ENCODE peak calls at places on chromosomes 7 and 10, in seven cellular contexts. One of them, this sample, is unnamed. For H3K36me3 and H3K27me3, the result is how much of the 10 kb centered on the place peaks cover.

GRCh38 chr7:64951250-64951848 is 39.5 kb downstream of the ZNF117 start:
- DNase-seq in kidney epithelial cell: peak
- DNase-seq in PC-9: no peak
- DNase-seq in cardiac muscle cell: peak
- DNase-seq in pancreas: no peak
- DNase-seq in ascending aorta: no peak
- DNase-seq in naive thymus-derived CD4-positive, alpha-beta T cell: peak
- DNase-seq in this sample: peak

GRCh38 chr7:28558236-28558635 is 145.9 kb downstream of the CREB5 start:
- DNase-seq in kidney epithelial cell: no peak
- DNase-seq in PC-9: peak
- DNase-seq in cardiac muscle cell: no peak
- DNase-seq in pancreas: no peak
- DNase-seq in ascending aorta: no peak
- DNase-seq in naive thymus-derived CD4-positive, alpha-beta T cell: no peak
- DNase-seq in this sample: no peak

GRCh38 chr10:7335977-7336376 is 74.9 kb downstream of the SFMBT2 start:
- DNase-seq in kidney epithelial cell: no peak
- DNase-seq in PC-9: no peak
- DNase-seq in cardiac muscle cell: no peak
- DNase-seq in pancreas: no peak
- DNase-seq in ascending aorta: no peak
- DNase-seq in naive thymus-derived CD4-positive, alpha-beta T cell: no peak
- DNase-seq in this sample: no peak

GRCh38 chr7:150875791-150876190 is 23.5 kb downstream of the AOC1 start:
- DNase-seq in kidney epithelial cell: no peak
- DNase-seq in PC-9: no peak
- DNase-seq in cardiac muscle cell: no peak
- DNase-seq in pancreas: no peak
- DNase-seq in ascending aorta: no peak
- DNase-seq in naive thymus-derived CD4-positive, alpha-beta T cell: no peak
- DNase-seq in this sample: no peak

GRCh38 chr7:92875719-92876118 is 39.3 kb upstream of the CDK6 start:
- DNase-seq in kidney epithelial cell: no peak
- DNase-seq in PC-9: no peak
- DNase-seq in cardiac muscle cell: no peak
- DNase-seq in pancreas: no peak
- DNase-seq in ascending aorta: no peak
- DNase-seq in naive thymus-derived CD4-positive, alpha-beta T cell: no peak
- DNase-seq in this sample: no peak

GRCh38 chr7:124456286-124456685 is 309.3 kb downstream of the GPR37 start:
- DNase-seq in kidney epithelial cell: no peak
- DNase-seq in PC-9: no peak
- DNase-seq in cardiac muscle cell: no peak
- DNase-seq in pancreas: no peak
- DNase-seq in ascending aorta: no peak
- DNase-seq in naive thymus-derived CD4-positive, alpha-beta T cell: no peak
- DNase-seq in this sample: no peak

GRCh38 chr10:63665765-63666164 is 144.6 kb downstream of the REEP3 start:
- DNase-seq in kidney epithelial cell: no peak
- DNase-seq in PC-9: no peak
- DNase-seq in cardiac muscle cell: no peak
- DNase-seq in pancreas: no peak
- DNase-seq in ascending aorta: no peak
- DNase-seq in naive thymus-derived CD4-positive, alpha-beta T cell: no peak
- DNase-seq in this sample: no peak

GRCh38 chr10:90916392-90917110 is 4.3 kb downstream of the ANKRD1 start:
- DNase-seq in kidney epithelial cell: no peak
- DNase-seq in PC-9: no peak
- DNase-seq in cardiac muscle cell: no peak
- DNase-seq in pancreas: no peak
- DNase-seq in ascending aorta: no peak
- DNase-seq in naive thymus-derived CD4-positive, alpha-beta T cell: no peak
- DNase-seq in this sample: no peak

GRCh38 chr10:33808475-33808874 is 474.0 kb upstream of the NRP1 start:
- DNase-seq in kidney epithelial cell: peak
- DNase-seq in PC-9: no peak
- DNase-seq in cardiac muscle cell: no peak
- DNase-seq in pancreas: no peak
- DNase-seq in ascending aorta: no peak
- DNase-seq in naive thymus-derived CD4-positive, alpha-beta T cell: no peak
- DNase-seq in this sample: no peak

GRCh38 chr7:27616914-27617548 is 45.7 kb downstream of the HIBADH start:
- DNase-seq in kidney epithelial cell: no peak
- DNase-seq in PC-9: no peak
- DNase-seq in cardiac muscle cell: no peak
- DNase-seq in pancreas: no peak
- DNase-seq in ascending aorta: no peak
- DNase-seq in naive thymus-derived CD4-positive, alpha-beta T cell: no peak
- DNase-seq in this sample: no peak

GRCh38 chr10:64288404-64288803 is 767.2 kb downstream of the REEP3 start:
- DNase-seq in kidney epithelial cell: no peak
- DNase-seq in PC-9: no peak
- DNase-seq in cardiac muscle cell: no peak
- DNase-seq in pancreas: no peak
- DNase-seq in ascending aorta: no peak
- DNase-seq in naive thymus-derived CD4-positive, alpha-beta T cell: no peak
- DNase-seq in this sample: no peak

GRCh38 chr10:117537436-117537903 is 5.1 kb upstream of the EMX2 start:
- DNase-seq in kidney epithelial cell: no peak
- DNase-seq in PC-9: no peak
- DNase-seq in cardiac muscle cell: peak
- DNase-seq in pancreas: no peak
- DNase-seq in ascending aorta: no peak
- DNase-seq in naive thymus-derived CD4-positive, alpha-beta T cell: no peak
- DNase-seq in this sample: no peak

GRCh38 chr7:44078521-44078920 is 3.8 kb downstream of the POLM start:
- DNase-seq in kidney epithelial cell: no peak
- DNase-seq in PC-9: no peak
- DNase-seq in cardiac muscle cell: no peak
- DNase-seq in pancreas: no peak
- DNase-seq in ascending aorta: no peak
- DNase-seq in naive thymus-derived CD4-positive, alpha-beta T cell: no peak
- DNase-seq in this sample: no peak

GRCh38 chr7:67625257-67625713 is 628.7 kb downstream of the TYW1 start:
- DNase-seq in kidney epithelial cell: peak
- DNase-seq in PC-9: no peak
- DNase-seq in cardiac muscle cell: peak
- DNase-seq in pancreas: peak
- DNase-seq in ascending aorta: no peak
- DNase-seq in naive thymus-derived CD4-positive, alpha-beta T cell: no peak
- DNase-seq in this sample: peak

GRCh38 chr10:98246911-98247820 is 20.8 kb downstream of the LOXL4 start:
- DNase-seq in kidney epithelial cell: peak
- DNase-seq in PC-9: no peak
- DNase-seq in cardiac muscle cell: no peak
- DNase-seq in pancreas: no peak
- DNase-seq in ascending aorta: no peak
- DNase-seq in naive thymus-derived CD4-positive, alpha-beta T cell: no peak
- DNase-seq in this sample: no peak

GRCh38 chr10:11993834-11994468 is 48.7 kb downstream of the UPF2 start:
- DNase-seq in kidney epithelial cell: no peak
- DNase-seq in PC-9: no peak
- DNase-seq in cardiac muscle cell: no peak
- DNase-seq in pancreas: no peak
- DNase-seq in ascending aorta: no peak
- DNase-seq in naive thymus-derived CD4-positive, alpha-beta T cell: no peak
- DNase-seq in this sample: no peak

GRCh38 chr7:111895049-111895448 is 311.1 kb downstream of the DOCK4 start:
- DNase-seq in kidney epithelial cell: no peak
- DNase-seq in PC-9: no peak
- DNase-seq in cardiac muscle cell: no peak
- DNase-seq in pancreas: no peak
- DNase-seq in ascending aorta: no peak
- DNase-seq in naive thymus-derived CD4-positive, alpha-beta T cell: no peak
- DNase-seq in this sample: no peak

GRCh38 chr7:28123752-28124151 is 56.8 kb downstream of the JAZF1 start:
- DNase-seq in kidney epithelial cell: no peak
- DNase-seq in PC-9: no peak
- DNase-seq in cardiac muscle cell: no peak
- DNase-seq in pancreas: no peak
- DNase-seq in ascending aorta: no peak
- DNase-seq in naive thymus-derived CD4-positive, alpha-beta T cell: peak
- DNase-seq in this sample: no peak

GRCh38 chr7:55366461-55367138 is 1.5 kb downstream of the LANCL2 start:
- DNase-seq in kidney epithelial cell: no peak
- DNase-seq in PC-9: no peak
- DNase-seq in cardiac muscle cell: peak
- DNase-seq in pancreas: no peak
- DNase-seq in ascending aorta: no peak
- DNase-seq in naive thymus-derived CD4-positive, alpha-beta T cell: no peak
- DNase-seq in this sample: no peak

GRCh38 chr7:156964971-156965370 is 15.5 kb downstream of the NOM1 start:
- DNase-seq in kidney epithelial cell: no peak
- DNase-seq in PC-9: no peak
- DNase-seq in cardiac muscle cell: no peak
- DNase-seq in pancreas: no peak
- DNase-seq in ascending aorta: no peak
- DNase-seq in naive thymus-derived CD4-positive, alpha-beta T cell: no peak
- DNase-seq in this sample: no peak

GRCh38 chr7:156963472-156963871 is 14.0 kb downstream of the NOM1 start:
- DNase-seq in kidney epithelial cell: no peak
- DNase-seq in PC-9: no peak
- DNase-seq in cardiac muscle cell: no peak
- DNase-seq in pancreas: no peak
- DNase-seq in ascending aorta: no peak
- DNase-seq in naive thymus-derived CD4-positive, alpha-beta T cell: no peak
- DNase-seq in this sample: no peak

GRCh38 chr7:156968183-156968582 is 18.7 kb downstream of the NOM1 start:
- DNase-seq in kidney epithelial cell: no peak
- DNase-seq in PC-9: no peak
- DNase-seq in cardiac muscle cell: no peak
- DNase-seq in pancreas: no peak
- DNase-seq in ascending aorta: no peak
- DNase-seq in naive thymus-derived CD4-positive, alpha-beta T cell: no peak
- DNase-seq in this sample: no peak

GRCh38 chr7:156962897-156963296 is 13.4 kb downstream of the NOM1 start:
- DNase-seq in kidney epithelial cell: no peak
- DNase-seq in PC-9: no peak
- DNase-seq in cardiac muscle cell: no peak
- DNase-seq in pancreas: no peak
- DNase-seq in ascending aorta: no peak
- DNase-seq in naive thymus-derived CD4-positive, alpha-beta T cell: no peak
- DNase-seq in this sample: no peak

DNA sequence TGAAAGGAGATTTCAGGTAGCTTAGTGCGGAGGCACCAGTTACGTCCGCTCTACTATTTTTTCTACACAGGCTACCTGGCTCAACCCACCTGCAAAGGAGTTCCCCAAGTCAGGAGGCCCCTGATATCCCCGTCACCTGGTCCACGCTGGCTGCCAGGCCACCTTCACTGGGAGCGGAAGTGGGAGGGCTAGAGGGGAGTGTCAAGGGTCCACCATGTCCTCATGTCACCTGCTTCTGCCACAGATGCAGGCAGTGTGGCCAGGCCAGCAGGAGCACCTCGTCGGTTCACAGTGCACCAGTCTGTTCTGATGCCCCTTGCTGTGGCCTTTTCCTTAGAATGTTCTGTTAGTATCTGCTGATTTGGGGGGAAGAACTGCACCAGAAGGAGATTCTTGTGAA is 16.9 kb downstream of the NOM1 start:
- DNase-seq in kidney epithelial cell: no peak
- DNase-seq in PC-9: no peak
- DNase-seq in cardiac muscle cell: no peak
- DNase-seq in pancreas: no peak
- DNase-seq in ascending aorta: no peak
- DNase-seq in naive thymus-derived CD4-positive, alpha-beta T cell: no peak
- DNase-seq in this sample: no peak
- H3K36me3 ChIP-seq in kidney epithelial cell: under half
- H3K36me3 ChIP-seq in PC-9: under half
- H3K36me3 ChIP-seq in cardiac muscle cell: under half
- H3K36me3 ChIP-seq in pancreas: under half
- H3K36me3 ChIP-seq in ascending aorta: half or more
- H3K36me3 ChIP-seq in naive thymus-derived CD4-positive, alpha-beta T cell: under half
- H3K36me3 ChIP-seq in this sample: half or more

GRCh38 chr7:104958278-104958903 is 55.6 kb upstream of the KMT2E start:
- DNase-seq in kidney epithelial cell: no peak
- DNase-seq in PC-9: no peak
- DNase-seq in cardiac muscle cell: no peak
- DNase-seq in pancreas: no peak
- DNase-seq in ascending aorta: no peak
- DNase-seq in naive thymus-derived CD4-positive, alpha-beta T cell: no peak
- DNase-seq in this sample: no peak
- H3K27me3 ChIP-seq in kidney epithelial cell: under half
- H3K27me3 ChIP-seq in PC-9: under half
- H3K27me3 ChIP-seq in cardiac muscle cell: under half
- H3K27me3 ChIP-seq in pancreas: under half
- H3K27me3 ChIP-seq in ascending aorta: under half
- H3K27me3 ChIP-seq in naive thymus-derived CD4-positive, alpha-beta T cell: under half
- H3K27me3 ChIP-seq in this sample: under half

DNA sequence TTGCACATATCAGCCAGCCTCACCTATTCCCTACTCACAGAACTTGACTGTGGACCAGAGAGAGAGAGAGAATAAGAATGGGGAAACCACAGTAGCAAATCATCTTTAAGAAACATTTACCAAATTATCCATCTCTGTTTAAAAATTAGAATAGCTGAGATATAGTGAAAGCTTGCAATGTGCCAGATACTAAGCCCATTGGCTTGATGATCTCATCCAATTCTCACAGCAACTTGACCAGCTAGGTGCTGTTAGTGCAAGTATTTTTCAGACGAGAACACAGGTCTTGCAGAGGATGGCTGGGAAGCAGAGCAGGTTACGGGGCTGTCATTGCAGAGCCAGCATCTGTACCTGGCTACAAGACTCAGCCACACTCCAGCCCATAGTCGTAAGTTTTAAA is 50.9 kb downstream of the KLF6 start:
- DNase-seq in kidney epithelial cell: no peak
- DNase-seq in PC-9: no peak
- DNase-seq in cardiac muscle cell: no peak
- DNase-seq in pancreas: no peak
- DNase-seq in ascending aorta: no peak
- DNase-seq in naive thymus-derived CD4-positive, alpha-beta T cell: no peak
- DNase-seq in this sample: no peak
- H3K4me3 ChIP-seq in kidney epithelial cell: no peak
- H3K4me3 ChIP-seq in PC-9: no peak
- H3K4me3 ChIP-seq in cardiac muscle cell: no peak
- H3K4me3 ChIP-seq in pancreas: no peak
- H3K4me3 ChIP-seq in ascending aorta: no peak
- H3K4me3 ChIP-seq in naive thymus-derived CD4-positive, alpha-beta T cell: no peak
- H3K4me3 ChIP-seq in this sample: no peak

GRCh38 chr10:88944813-88945212 is 7.8 kb downstream of the ACTA2 start:
- DNase-seq in kidney epithelial cell: no peak
- DNase-seq in PC-9: no peak
- DNase-seq in cardiac muscle cell: no peak
- DNase-seq in pancreas: no peak
- DNase-seq in ascending aorta: no peak
- DNase-seq in naive thymus-derived CD4-positive, alpha-beta T cell: no peak
- DNase-seq in this sample: no peak
- H3K36me3 ChIP-seq in kidney epithelial cell: under half
- H3K36me3 ChIP-seq in PC-9: under half
- H3K36me3 ChIP-seq in cardiac muscle cell: under half
- H3K36me3 ChIP-seq in pancreas: under half
- H3K36me3 ChIP-seq in ascending aorta: half or more
- H3K36me3 ChIP-seq in naive thymus-derived CD4-positive, alpha-beta T cell: under half
- H3K36me3 ChIP-seq in this sample: under half

This sample was measured in CD4-positive, alpha-beta memory T cell.